ENCODE peak calls at places on chromosomes 2 and 18, in six cellular contexts. F, O, C, H, P and K are unnamed samples.

GRCh38 chr18:52694804-52695203 is 354.8 kb downstream of the DCC start:
- DNase-seq in H (no peak), O (no peak), F (peak), C (no peak), P (no peak), K (no peak)

GRCh38 chr2:17821080-17821479 is 4.8 kb downstream of the MSGN1 start:
- DNase-seq in F (no peak), H (no peak), P (no peak), O (no peak), C (no peak), K (no peak)

GRCh38 chr18:22961156-22961555 is 28.0 kb downstream of the RBBP8 start:
- DNase-seq in H (no peak), C (no peak), F (peak), P (no peak), O (no peak), K (no peak)

GRCh38 chr2:232761301-232761907 is 15.0 kb downstream of the KCNJ13 start:
- DNase-seq in H (peak), F (peak), O (no peak), C (no peak), P (no peak), K (no peak)

GRCh38 chr2:159615936-159616733 is at the start of gene BAZ2B:
- DNase-seq in O (no peak), H (peak), C (peak), P (no peak), F (peak), K (no peak)

GRCh38 chr2:191869178-191869577 is 22.3 kb upstream of the CAVIN2 start:
- DNase-seq in P (peak), O (no peak), H (no peak), C (no peak), F (peak), K (no peak)

GRCh38 chr2:191515536-191515935 is 162.4 kb upstream of the NABP1 start:
- DNase-seq in H (no peak), P (no peak), O (no peak), F (no peak), C (no peak), K (no peak)

GRCh38 chr18:31499157-31499524 is 1.2 kb downstream of the DSG2 start:
- DNase-seq in O (no peak), F (no peak), H (no peak), P (no peak), C (no peak), K (no peak)

GRCh38 chr2:223465793-223466192 is 136.4 kb downstream of the SCG2 start:
- DNase-seq in H (peak), F (no peak), O (no peak), P (no peak), C (peak), K (peak)

GRCh38 chr2:74461187-74462053 is 3.2 kb downstream of the WBP1 start:
- DNase-seq in C (no peak), F (peak), O (no peak), H (no peak), P (no peak), K (no peak)

GRCh38 chr2:71243548-71244301 is 16.8 kb upstream of the PAIP2B start:
- DNase-seq in C (no peak), F (no peak), H (no peak), P (no peak), O (no peak), K (no peak)

GRCh38 chr18:27996792-27997191 is 180.1 kb downstream of the CDH2 start:
- DNase-seq in P (no peak), H (peak), F (no peak), C (peak), O (no peak), K (no peak)

GRCh38 chr2:98736464-98736889 is 5.5 kb upstream of the MGAT4A start:
- DNase-seq in C (no peak), H (no peak), O (no peak), P (no peak), F (no peak), K (no peak)

GRCh38 chr2:180449171-180449570 is 442.1 kb upstream of the CWC22 start:
- DNase-seq in P (no peak), O (no peak), F (no peak), C (no peak), H (no peak), K (no peak)

GRCh38 chr18:12679183-12679786 is 21.4 kb upstream of the SPIRE1 start:
- DNase-seq in H (no peak), F (no peak), P (no peak), O (no peak), C (no peak), K (no peak)

GRCh38 chr2:155958834-155959233 is 373.7 kb downstream of the NR4A2 start:
- DNase-seq in P (no peak), H (no peak), C (no peak), O (no peak), F (no peak), K (no peak)

GRCh38 chr2:139055165-139055564 is 275.0 kb upstream of the NXPH2 start:
- DNase-seq in C (no peak), F (no peak), H (no peak), P (no peak), O (no peak), K (no peak)

GRCh38 chr18:75214766-75215515 is 4.3 kb downstream of the TSHZ1 start:
- DNase-seq in F (no peak), P (no peak), O (no peak), H (no peak), C (no peak), K (no peak)

GRCh38 chr2:40455661-40456060 is 3.8 kb upstream of the SLC8A1 start:
- DNase-seq in F (no peak), C (no peak), P (no peak), H (no peak), O (no peak), K (no peak)

GRCh38 chr2:190173382-190173781 is 110.9 kb upstream of the MSTN start:
- DNase-seq in C (no peak), O (no peak), F (no peak), H (no peak), P (no peak), K (no peak)

GRCh38 chr2:70202236-70202806 is 11.5 kb upstream of the C2orf42 start:
- DNase-seq in F (no peak), P (no peak), O (no peak), C (no peak), H (no peak), K (no peak)

GRCh38 chr18:32804126-32804888 is 31.5 kb upstream of the KLHL14 start:
- DNase-seq in P (no peak), F (no peak), H (no peak), O (no peak), C (no peak), K (no peak)

GRCh38 chr2:98551316-98551715 is 57.0 kb downstream of the COA5 start:
- DNase-seq in P (no peak), O (no peak), H (no peak), C (no peak), F (no peak), K (no peak)

GRCh38 chr2:88057437-88057844 is 1.9 kb upstream of the KRCC1 start:
- DNase-seq in F (no peak), H (no peak), P (no peak), C (no peak), O (no peak), K (no peak)

GRCh38 chr18:34710430-34711386 is 610 bp downstream of the DTNA start:
- DNase-seq in P (no peak), F (no peak), C (no peak), O (no peak), H (peak), K (peak)

GRCh38 chr18:59800897-59801296 is 98.9 kb upstream of the PMAIP1 start:
- DNase-seq in F (no peak), O (no peak), C (no peak), H (no peak), P (no peak), K (no peak)
- H3K4me3 ChIP-seq in F (no peak), O (no peak), C (no peak), H (no peak), P (no peak), K (no peak)

GRCh38 chr2:181570833-181571661 is 85.9 kb downstream of the CERKL start:
- DNase-seq in O (no peak), C (no peak), F (no peak), P (no peak), H (peak), K (no peak)
- TF ChIP-seq CTCF in O (peak), C (peak), F (peak), P (no peak), H (peak), K (peak)

DNA sequence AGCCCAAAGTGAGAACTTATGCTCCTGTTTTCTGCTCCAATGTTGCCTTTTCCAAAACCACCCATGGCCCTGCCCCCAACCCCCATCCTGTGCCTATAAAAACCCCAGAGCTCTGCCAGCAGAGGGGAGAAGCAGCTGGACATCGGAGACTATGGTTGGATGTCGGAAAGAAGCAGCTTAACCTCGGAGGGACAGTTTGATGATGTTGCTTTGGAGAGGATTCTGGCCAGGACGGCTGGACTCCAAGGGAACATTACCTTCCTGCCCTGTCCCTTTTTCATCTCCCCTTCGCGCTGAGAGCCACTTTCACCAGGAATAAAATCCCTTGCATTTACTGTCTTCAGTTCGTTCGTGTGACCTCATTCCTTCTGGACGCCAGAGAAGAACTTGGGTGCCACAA is 158.4 kb downstream of the PTPRM start:
- DNase-seq in F (no peak), C (no peak), H (no peak), P (no peak), O (no peak), K (no peak)
- H3K4me3 ChIP-seq in F (no peak), C (no peak), H (no peak), P (no peak), O (no peak), K (no peak)

DNA sequence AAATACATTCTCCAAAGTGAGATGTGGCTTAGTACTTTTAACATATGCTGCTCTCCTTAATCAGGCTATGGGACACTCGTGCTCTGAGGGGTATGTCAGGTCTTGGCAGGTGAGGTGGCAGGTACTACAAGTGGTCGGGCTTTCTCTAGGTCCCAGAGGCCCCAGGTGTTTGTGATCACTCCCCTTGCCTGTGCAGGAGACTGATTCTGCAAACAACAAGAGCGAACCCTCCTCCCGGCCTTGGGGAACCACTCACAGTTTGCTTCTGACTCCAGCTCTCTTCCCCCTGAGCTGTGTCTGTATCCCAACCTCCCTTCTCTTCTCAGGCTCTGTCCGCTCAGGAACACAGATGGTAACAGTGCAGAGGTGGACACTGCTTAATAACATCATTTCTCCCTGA is 48.1 kb downstream of the ATOH8 start:
- DNase-seq in P (no peak), O (no peak), H (no peak), C (no peak), F (no peak), K (no peak)
- TF ChIP-seq CTCF in P (no peak), O (no peak), H (no peak), C (no peak), F (no peak), K (no peak)

GRCh38 chr2:213281156-213281555 is 3.1 kb upstream of the SPAG16 start:
- DNase-seq in P (no peak), C (no peak), H (peak), F (no peak), O (no peak), K (no peak)

GRCh38 chr2:213288913-213289700 is 4.8 kb downstream of the SPAG16 start:
- DNase-seq in F (no peak), P (no peak), C (no peak), O (no peak), H (peak), K (no peak)

GRCh38 chr2:213279961-213280360 is 4.3 kb upstream of the SPAG16 start:
- DNase-seq in O (no peak), C (no peak), P (no peak), H (no peak), F (no peak), K (no peak)

GRCh38 chr2:213284105-213285090 is at the start of gene SPAG16:
- DNase-seq in C (peak), O (peak), H (peak), P (peak), F (peak), K (peak)

DNA sequence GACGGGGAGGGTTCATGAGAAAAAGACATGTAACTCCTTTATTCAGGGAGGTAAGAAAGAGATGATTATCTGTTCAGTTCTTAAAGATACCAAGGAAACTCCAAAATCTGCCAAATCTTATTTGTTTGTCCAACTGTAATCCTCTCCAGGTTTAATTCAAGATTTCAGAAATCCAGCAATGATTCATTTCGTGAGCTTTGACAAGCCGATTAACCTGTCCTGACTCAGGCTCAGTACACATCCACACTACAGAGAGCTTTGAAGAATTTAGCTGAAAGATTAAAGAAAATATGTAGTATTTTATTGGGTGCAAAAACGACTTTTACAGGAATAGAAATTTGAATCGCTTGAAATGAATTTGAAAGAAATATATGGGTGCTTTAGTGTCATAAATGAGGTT is 1.1 kb downstream of the SPAG16 start:
- DNase-seq in H (no peak), F (no peak), P (no peak), O (no peak), C (no peak), K (no peak)
- H3K4me3 ChIP-seq in H (peak), F (peak), P (no peak), O (no peak), C (peak), K (no peak)

GRCh38 chr2:101037161-101037755 is 35.2 kb downstream of the RPL31 start:
- DNase-seq in O (no peak), H (no peak), F (no peak), P (no peak), C (no peak), K (no peak)

GRCh38 chr2:101040072-101040471 is 38.0 kb downstream of the RPL31 start:
- DNase-seq in C (no peak), H (no peak), P (no peak), F (no peak), O (no peak), K (no peak)

GRCh38 chr2:101036562-101036961 is 34.5 kb downstream of the RPL31 start:
- DNase-seq in O (no peak), P (no peak), F (peak), H (peak), C (no peak), K (peak)

GRCh38 chr2:101040761-101041160 is 38.7 kb downstream of the RPL31 start:
- DNase-seq in O (no peak), C (no peak), P (no peak), H (no peak), F (no peak), K (no peak)

DNA sequence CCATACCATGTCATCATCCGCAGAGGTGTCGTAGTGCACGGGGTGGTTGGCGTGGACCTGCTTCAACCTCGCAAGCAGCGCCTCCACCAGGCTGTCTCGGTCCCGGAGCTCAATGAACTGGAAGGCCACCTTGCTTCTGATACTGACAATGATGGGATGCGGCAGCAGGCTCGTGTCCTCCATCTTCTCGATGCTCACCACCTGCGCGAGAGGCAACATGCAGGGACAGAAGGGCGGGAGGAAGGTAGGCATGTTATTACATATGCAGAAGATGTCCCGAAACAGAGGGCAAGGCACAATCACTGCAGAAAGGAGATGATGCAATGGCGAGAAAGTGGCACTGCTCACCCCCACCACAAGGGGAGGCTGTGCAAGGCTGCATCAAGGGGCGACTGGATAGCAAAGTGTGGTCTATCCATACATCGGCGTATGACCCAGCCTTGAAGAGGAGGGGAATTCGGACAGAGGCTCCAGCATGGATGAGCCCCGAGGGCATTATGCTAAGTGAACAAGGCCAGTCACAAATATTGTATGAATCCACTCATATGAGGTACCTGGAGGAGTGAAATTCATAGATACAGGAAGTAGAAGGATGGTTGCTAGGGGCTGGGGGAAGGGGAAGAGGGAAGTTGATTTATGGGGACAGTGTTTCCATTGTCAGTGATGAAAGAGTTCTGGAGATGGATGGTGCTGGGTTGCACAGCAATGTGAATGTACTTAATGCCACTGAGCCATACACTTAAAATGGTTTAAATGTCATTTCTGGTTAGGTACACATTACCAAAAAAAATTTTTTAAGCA is 36.6 kb downstream of the RPL31 start:
- DNase-seq in C (no peak), F (peak), P (no peak), H (no peak), O (no peak), K (no peak)
- TF ChIP-seq CTCF in C (peak), F (peak), P (peak), H (peak), O (peak), K (peak)